ENCODE peak calls at places on chromosomes 4 and X, in seven cellular contexts. G is pancreas, C is cardiac muscle cell, O is Peyer's patch, B is thyroid gland, Y is endodermal cell, K is AG09309. S is an unnamed sample.

GRCh38 chrX:96314974-96315373 is 369.7 kb upstream of the DIAPH2 start:
- DNase-seq in G (no peak), C (no peak), O (no peak), B (no peak), Y (no peak), K (no peak), S (no peak)

GRCh38 chr4:62548108-62548524 is 1348.0 kb downstream of the ADGRL3 start:
- DNase-seq in G (no peak), C (no peak), O (no peak), B (no peak), Y (peak), K (no peak), S (no peak)

GRCh38 chr4:146582864-146583263 is 55.8 kb upstream of the POU4F2 start:
- DNase-seq in G (no peak), C (no peak), O (no peak), B (no peak), Y (no peak), K (no peak), S (no peak)

GRCh38 chr4:111228874-111229273 is 606.0 kb upstream of the PITX2 start:
- DNase-seq in G (no peak), C (no peak), O (no peak), B (no peak), Y (no peak), K (peak), S (no peak)

GRCh38 chr4:47122592-47123291 is 91.4 kb downstream of the GABRB1 start:
- DNase-seq in G (no peak), C (peak), O (no peak), B (peak), Y (peak), K (peak), S (peak)

GRCh38 chrX:38973327-38973726 is 172.1 kb downstream of the MID1IP1 start:
- DNase-seq in G (no peak), C (no peak), O (no peak), B (no peak), Y (no peak), K (no peak), S (no peak)

GRCh38 chr4:78645853-78646757 is 94.5 kb downstream of the ANXA3 start:
- DNase-seq in G (no peak), C (no peak), O (no peak), B (peak), Y (no peak), K (peak), S (peak)

GRCh38 chr4:119897260-119897659 is 169.4 kb downstream of the MAD2L1 start:
- DNase-seq in G (no peak), C (no peak), O (no peak), B (no peak), Y (no peak), K (no peak), S (no peak)

GRCh38 chrX:1444896-1445480 is 7.7 kb downstream of the ASMTL start:
- DNase-seq in G (peak), C (no peak), O (peak), B (no peak), Y (peak), K (no peak), S (no peak)

GRCh38 chrX:107935664-107936433 is 46.3 kb downstream of the TEX13B start:
- DNase-seq in G (peak), C (peak), O (no peak), B (no peak), Y (peak), K (no peak), S (no peak)

GRCh38 chrX:70353524-70353923 is 63.6 kb downstream of the KIF4A start:
- DNase-seq in G (no peak), C (no peak), O (no peak), B (no peak), Y (no peak), K (no peak), S (no peak)

GRCh38 chr4:140818433-140818832 is 62.2 kb upstream of the TBC1D9 start:
- DNase-seq in G (no peak), C (no peak), O (no peak), B (no peak), Y (no peak), K (no peak), S (no peak)

GRCh38 chr4:75527482-75527881 is 13.2 kb downstream of the THAP6 start:
- DNase-seq in G (no peak), C (no peak), O (no peak), B (no peak), Y (no peak), K (no peak), S (no peak)

GRCh38 chrX:97332963-97333362 is 449.3 kb downstream of the RPA4 start:
- DNase-seq in G (no peak), C (peak), O (no peak), B (no peak), Y (no peak), K (no peak), S (no peak)

GRCh38 chrX:148535639-148536038 is 35.2 kb downstream of the AFF2 start:
- DNase-seq in G (no peak), C (no peak), O (no peak), B (no peak), Y (no peak), K (no peak), S (no peak)

GRCh38 chr4:5713861-5714260 is 2.9 kb downstream of the EVC start:
- DNase-seq in G (no peak), C (no peak), O (no peak), B (no peak), Y (no peak), K (no peak), S (no peak)

GRCh38 chrX:40300286-40300890 is 202.6 kb upstream of the BCOR start:
- DNase-seq in G (no peak), C (no peak), O (no peak), B (no peak), Y (no peak), K (no peak), S (no peak)

GRCh38 chr4:26075588-26075987 is 161.6 kb downstream of the SMIM20 start:
- DNase-seq in G (no peak), C (no peak), O (no peak), B (no peak), Y (no peak), K (no peak), S (no peak)

GRCh38 chr4:56861365-56861764 is 39.9 kb upstream of the SPINK2 start:
- DNase-seq in G (no peak), C (peak), O (no peak), B (peak), Y (peak), K (no peak), S (no peak)

GRCh38 chrX:138756234-138756633 is 44.7 kb upstream of the FGF13 start:
- DNase-seq in G (no peak), C (peak), O (no peak), B (peak), Y (peak), K (no peak), S (peak)

GRCh38 chr4:116180056-116180690 is 905.2 kb downstream of the TRAM1L1 start:
- DNase-seq in G (no peak), C (no peak), O (no peak), B (no peak), Y (no peak), K (no peak), S (peak)

GRCh38 chr4:8355306-8355705 is 85.2 kb downstream of the ACOX3 start:
- DNase-seq in G (no peak), C (no peak), O (no peak), B (no peak), Y (no peak), K (no peak), S (no peak)

GRCh38 chrX:109839694-109840358 is 106.8 kb upstream of the ACSL4 start:
- DNase-seq in G (no peak), C (no peak), O (no peak), B (no peak), Y (peak), K (no peak), S (no peak)

GRCh38 chrX:148024425-148025148 is 43.5 kb downstream of the FMR1NB start:
- DNase-seq in G (no peak), C (no peak), O (peak), B (no peak), Y (no peak), K (no peak), S (no peak)

GRCh38 chr4:71400788-71401187 is 62.0 kb downstream of the SLC4A4 start:
- DNase-seq in G (no peak), C (no peak), O (no peak), B (no peak), Y (no peak), K (no peak), S (no peak)

GRCh38 chr4:3791910-3792542 is 25.8 kb downstream of the ADRA2C start:
- DNase-seq in G (peak), C (peak), O (no peak), B (peak), Y (peak), K (no peak), S (no peak)

GRCh38 chr4:1043658-1044468 is 32.4 kb downstream of the FGFRL1 start:
- DNase-seq in G (peak), C (no peak), O (peak), B (peak), Y (peak), K (peak), S (peak)

GRCh38 chr4:8866828-8867623 is 4.6 kb downstream of the HMX1 start:
- DNase-seq in G (peak), C (no peak), O (no peak), B (no peak), Y (peak), K (no peak), S (no peak)

GRCh38 chr4:101649790-101650450 is 140.6 kb upstream of the BANK1 start:
- DNase-seq in G (no peak), C (peak), O (no peak), B (peak), Y (no peak), K (no peak), S (no peak)

GRCh38 chr4:74608151-74608949 is 163.4 kb downstream of the AREG start:
- DNase-seq in G (no peak), C (no peak), O (no peak), B (no peak), Y (no peak), K (no peak), S (no peak)

GRCh38 chrX:109440475-109440874 is 41.4 kb downstream of the GUCY2F start:
- DNase-seq in G (no peak), C (no peak), O (no peak), B (no peak), Y (no peak), K (no peak), S (no peak)

GRCh38 chr4:6776920-6777635 is 5.4 kb upstream of the KIAA0232 start:
- DNase-seq in G (no peak), C (no peak), O (no peak), B (no peak), Y (no peak), K (no peak), S (no peak)

GRCh38 chr4:145735330-145735638 is 55.3 kb downstream of the C4orf51 start:
- DNase-seq in G (no peak), C (peak), O (no peak), B (no peak), Y (no peak), K (peak), S (peak)

GRCh38 chr4:67465032-67465762 is 80.1 kb downstream of the CENPC start:
- DNase-seq in G (no peak), C (peak), O (no peak), B (no peak), Y (no peak), K (no peak), S (no peak)

GRCh38 chr4:99264927-99265326 is 25.9 kb downstream of the ADH1A start:
- DNase-seq in G (no peak), C (no peak), O (no peak), B (no peak), Y (no peak), K (no peak), S (no peak)

GRCh38 chr4:107619065-107619464 is 101.0 kb downstream of the PAPSS1 start:
- DNase-seq in G (no peak), C (no peak), O (no peak), B (peak), Y (no peak), K (peak), S (peak)

DNA sequence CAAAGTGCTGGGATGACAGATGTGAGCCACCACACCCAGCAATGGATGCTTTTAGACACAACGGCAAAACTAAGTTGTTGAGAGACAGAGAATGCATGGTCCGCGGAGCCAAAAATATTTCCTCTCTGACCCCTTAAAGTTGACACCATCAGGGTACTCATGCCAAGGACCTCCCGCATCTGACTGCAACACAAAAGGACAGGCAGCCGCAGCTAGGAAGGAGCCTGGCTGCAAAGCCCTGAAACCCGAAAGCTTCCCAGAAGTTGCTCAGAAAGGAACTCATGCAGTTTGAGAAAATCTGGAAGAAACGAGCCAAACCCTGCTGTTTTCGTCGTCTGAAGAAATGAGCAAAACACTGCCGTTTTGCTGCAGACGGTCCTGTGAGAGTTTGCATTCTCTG is 16.5 kb downstream of the DHRSX start:
- DNase-seq in G (no peak), C (peak), O (no peak), B (no peak), Y (no peak), K (no peak), S (no peak)
- H3K4me3 ChIP-seq in G (no peak), C (no peak), O (no peak), B (no peak), Y (no peak), K (no peak), S (no peak)

GRCh38 chr4:77155631-77156345 is 1.2 kb upstream of the CCNG2 start:
- DNase-seq in G (no peak), C (no peak), O (no peak), B (no peak), Y (no peak), K (no peak), S (no peak)
- H3K4me3 ChIP-seq in G (no peak), C (peak), O (no peak), B (peak), Y (peak), K (no peak), S (peak)

DNA sequence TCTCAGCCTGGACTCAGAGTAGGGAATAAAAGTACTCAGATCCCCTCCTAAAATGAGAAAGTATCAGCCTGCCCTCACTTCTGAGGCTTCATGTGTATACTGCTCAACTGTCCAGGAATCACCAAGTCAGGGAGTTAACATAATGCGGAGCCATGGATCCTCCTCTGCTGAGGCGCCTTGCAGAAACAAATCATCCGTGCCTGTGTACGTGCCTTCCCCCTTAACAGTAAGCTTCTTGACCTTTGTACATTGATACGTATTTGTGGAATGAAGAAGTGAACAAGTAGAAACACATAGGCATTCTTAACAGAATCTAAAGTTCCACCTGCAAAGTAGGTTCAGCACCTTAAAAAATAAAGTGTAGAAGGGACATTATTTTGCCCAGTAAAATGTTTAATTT is 61.7 kb downstream of the ARHGAP10 start:
- DNase-seq in G (no peak), C (no peak), O (no peak), B (no peak), Y (no peak), K (no peak), S (no peak)
- H3K4me3 ChIP-seq in G (no peak), C (no peak), O (no peak), B (no peak), Y (no peak), K (no peak), S (no peak)

GRCh38 chr4:76947369-76947768 is 2.2 kb upstream of the SEPTIN11 start:
- DNase-seq in G (no peak), C (no peak), O (no peak), B (no peak), Y (peak), K (no peak), S (no peak)
- H3K4me3 ChIP-seq in G (no peak), C (no peak), O (no peak), B (no peak), Y (no peak), K (no peak), S (peak)

DNA sequence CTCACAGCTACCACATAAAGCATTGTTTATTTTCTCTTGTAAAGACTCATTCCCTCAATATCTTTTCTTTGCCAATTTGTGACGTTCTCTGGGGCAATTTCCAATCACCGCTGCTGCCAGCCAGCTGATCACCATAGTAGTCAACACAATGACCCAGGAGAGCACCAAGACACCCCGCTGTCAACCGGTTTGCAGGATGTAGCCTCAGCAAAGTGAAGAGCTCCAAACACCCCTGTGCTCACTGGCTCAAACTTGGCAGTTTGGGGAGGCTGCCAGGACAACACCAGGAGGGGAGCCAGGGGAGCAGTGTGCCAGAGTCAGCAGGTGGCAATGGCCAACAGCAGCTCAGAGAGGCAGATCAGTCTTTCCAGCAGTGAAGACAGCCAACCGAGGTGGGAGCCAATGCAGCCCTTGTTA is 274.8 kb upstream of the GK2 start:
- DNase-seq in G (peak), C (no peak), O (no peak), B (no peak), Y (peak), K (no peak), S (peak)
- H3K4me3 ChIP-seq in G (no peak), C (no peak), O (no peak), B (no peak), Y (no peak), K (no peak), S (peak)

DNA sequence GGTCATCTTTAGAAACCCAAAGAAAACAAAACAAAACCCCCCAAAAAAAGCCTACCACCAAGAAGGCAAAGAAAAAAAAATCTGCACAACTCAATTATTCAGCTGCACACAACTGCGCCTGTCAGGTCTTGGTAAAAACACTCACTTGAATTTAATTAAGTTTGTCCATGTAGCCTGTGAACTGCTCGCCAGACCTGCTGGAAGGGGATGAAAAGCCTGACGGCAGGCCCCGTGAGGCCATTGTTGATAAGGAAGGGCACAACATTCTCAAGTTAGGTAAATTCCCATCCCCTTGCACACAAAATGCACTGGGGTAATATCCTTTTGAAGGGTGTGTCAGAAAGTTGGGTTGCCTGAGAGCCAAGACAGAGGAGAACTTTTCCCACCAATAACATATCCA is 23.1 kb upstream of the ADAMTS3 start:
- DNase-seq in G (no peak), C (no peak), O (no peak), B (no peak), Y (no peak), K (no peak), S (no peak)
- H3K4me3 ChIP-seq in G (no peak), C (no peak), O (no peak), B (no peak), Y (no peak), K (no peak), S (no peak)

S was measured in astrocyte of the cerebellum.